ENCODE peak calls at places on chromosomes 2 and 18, in five cellular contexts. C, F, Y, Q and V are unnamed samples.

GRCh38 chr2:173644146-173644545 is 289.5 kb downstream of the CDCA7 start:
- DNase-seq in C (no peak), F (no peak), Y (no peak), Q (no peak), V (no peak)

GRCh38 chr2:173598525-173598924 is 243.9 kb downstream of the CDCA7 start:
- DNase-seq in C (no peak), F (no peak), Y (no peak), Q (no peak), V (no peak)

GRCh38 chr2:238938460-238939055 is 90.7 kb downstream of the TWIST2 start:
- DNase-seq in C (no peak), F (no peak), Y (no peak), Q (peak), V (no peak)

GRCh38 chr2:140601342-140601741 is 1529.5 kb downstream of the LRP1B start:
- DNase-seq in C (no peak), F (no peak), Y (no peak), Q (no peak), V (no peak)

GRCh38 chr18:47260138-47260923 is 8.9 kb upstream of the SKOR2 start:
- DNase-seq in C (no peak), F (no peak), Y (no peak), Q (no peak), V (no peak)

GRCh38 chr18:45689386-45689785 is 34.6 kb upstream of the SLC14A1 start:
- DNase-seq in C (no peak), F (no peak), Y (no peak), Q (no peak), V (no peak)

GRCh38 chr2:29226808-29227207 is 111.6 kb downstream of the CLIP4 start:
- DNase-seq in C (no peak), F (no peak), Y (no peak), Q (peak), V (no peak)

GRCh38 chr2:217166241-217166640 is 306.4 kb upstream of the TNP1 start:
- DNase-seq in C (no peak), F (no peak), Y (peak), Q (no peak), V (no peak)

GRCh38 chr2:118983133-118983532 is 41.1 kb downstream of the MARCO start:
- DNase-seq in C (no peak), F (no peak), Y (no peak), Q (no peak), V (no peak)

GRCh38 chr18:41842886-41843285 is 112.1 kb upstream of the PIK3C3 start:
- DNase-seq in C (no peak), F (no peak), Y (no peak), Q (no peak), V (no peak)

GRCh38 chr18:79413426-79413825 is 17.7 kb downstream of the NFATC1 start:
- DNase-seq in C (no peak), F (no peak), Y (no peak), Q (peak), V (no peak)

GRCh38 chr2:190802810-190803209 is 77.8 kb upstream of the GLS start:
- DNase-seq in C (no peak), F (no peak), Y (no peak), Q (no peak), V (no peak)

GRCh38 chr2:197498937-197499593 is 575 bp downstream of the HSPD1 start:
- DNase-seq in C (peak), F (peak), Y (peak), Q (peak), V (peak)

GRCh38 chr2:120398961-120399888 is 53.3 kb downstream of the INHBB start:
- DNase-seq in C (no peak), F (no peak), Y (peak), Q (peak), V (no peak)

GRCh38 chr2:60861736-60862135 is 19.6 kb upstream of the REL start:
- DNase-seq in C (no peak), F (no peak), Y (no peak), Q (no peak), V (no peak)

GRCh38 chr18:7414459-7414858 is 152.7 kb upstream of the PTPRM start:
- DNase-seq in C (no peak), F (no peak), Y (no peak), Q (no peak), V (no peak)

GRCh38 chr2:225464346-225465025 is 65.0 kb downstream of the NYAP2 start:
- DNase-seq in C (no peak), F (no peak), Y (no peak), Q (no peak), V (no peak)

GRCh38 chr2:123717616-123718279 is 307.3 kb upstream of the CNTNAP5 start:
- DNase-seq in C (no peak), F (no peak), Y (no peak), Q (no peak), V (no peak)

GRCh38 chr2:231355802-231356473 is 39.6 kb upstream of the B3GNT7 start:
- DNase-seq in C (no peak), F (no peak), Y (no peak), Q (no peak), V (no peak)

GRCh38 chr18:74413811-74414210 is 43.3 kb downstream of the DIPK1C start:
- DNase-seq in C (no peak), F (no peak), Y (no peak), Q (no peak), V (no peak)

GRCh38 chr2:235002198-235003095 is 50.6 kb downstream of the SH3BP4 start:
- DNase-seq in C (no peak), F (no peak), Y (no peak), Q (no peak), V (no peak)

GRCh38 chr2:86274265-86274917 is 63.0 kb downstream of the REEP1 start:
- DNase-seq in C (no peak), F (no peak), Y (peak), Q (no peak), V (no peak)

GRCh38 chr2:172329404-172330059 is 97.9 kb upstream of the ITGA6 start:
- DNase-seq in C (no peak), F (no peak), Y (no peak), Q (peak), V (no peak)

GRCh38 chr2:49913025-49913424 is 758.7 kb upstream of the FSHR start:
- DNase-seq in C (no peak), F (no peak), Y (no peak), Q (no peak), V (no peak)

GRCh38 chr2:165617720-165618119 is 148.2 kb downstream of the CSRNP3 start:
- DNase-seq in C (no peak), F (no peak), Y (no peak), Q (no peak), V (no peak)

GRCh38 chr18:23532848-23533247 is 29.5 kb downstream of the RMC1 start:
- DNase-seq in C (no peak), F (no peak), Y (no peak), Q (no peak), V (no peak)

GRCh38 chr2:28666496-28667184 is 85.0 kb upstream of the PPP1CB start:
- DNase-seq in C (no peak), F (no peak), Y (no peak), Q (no peak), V (no peak)